ENCODE peak calls at places on chromosome 6, in four cellular contexts. G, M, F and C are unnamed samples.

GRCh38 chr6:126530777-126531176 is 190.9 kb downstream of the CENPW start:
- DNase-seq in G (no peak), M (no peak), F (no peak), C (no peak)

GRCh38 chr6:43774776-43775583 is 5.0 kb downstream of the VEGFA start:
- DNase-seq in G (peak), M (peak), F (peak), C (peak)

GRCh38 chr6:69162811-69163210 is 527.7 kb downstream of the ADGRB3 start:
- DNase-seq in G (no peak), M (no peak), F (no peak), C (no peak)

GRCh38 chr6:84193140-84193708 is 34.2 kb downstream of the CEP162 start:
- DNase-seq in G (no peak), M (no peak), F (no peak), C (no peak)

GRCh38 chr6:110828396-110828795 is 13.1 kb upstream of the CDK19 start:
- DNase-seq in G (no peak), M (no peak), F (no peak), C (no peak)

GRCh38 chr6:163565140-163565539 is 150.6 kb downstream of the QKI start:
- DNase-seq in G (no peak), M (no peak), F (no peak), C (no peak)

GRCh38 chr6:21769405-21769851 is 175.9 kb downstream of the SOX4 start:
- DNase-seq in G (peak), M (no peak), F (peak), C (no peak)

GRCh38 chr6:28134015-28134414 is 7.7 kb upstream of the ZKSCAN8 start:
- DNase-seq in G (no peak), M (no peak), F (no peak), C (peak)

GRCh38 chr6:97053643-97054411 is 129.3 kb downstream of the KLHL32 start:
- DNase-seq in G (no peak), M (no peak), F (no peak), C (no peak)

GRCh38 chr6:121573466-121573865 is 138.0 kb downstream of the GJA1 start:
- DNase-seq in G (no peak), M (no peak), F (no peak), C (no peak)

GRCh38 chr6:38389875-38390274 is 249.9 kb downstream of the BTBD9 start:
- DNase-seq in G (no peak), M (no peak), F (no peak), C (no peak)

GRCh38 chr6:97626586-97627441 is 343.8 kb upstream of the MMS22L start:
- DNase-seq in G (no peak), M (no peak), F (peak), C (no peak)

GRCh38 chr6:63572733-63573139 is 456 bp downstream of the LOC128125822 start:
- DNase-seq in G (no peak), M (no peak), F (no peak), C (no peak)

GRCh38 chr6:79777713-79778579 is 146.8 kb downstream of the SH3BGRL2 start:
- DNase-seq in G (peak), M (peak), F (peak), C (peak)

GRCh38 chr6:44966449-44967091 is 361.6 kb upstream of the RUNX2 start:
- DNase-seq in G (no peak), M (no peak), F (no peak), C (no peak)

GRCh38 chr6:134307074-134307473 is 10.8 kb downstream of the SGK1 start:
- DNase-seq in G (no peak), M (no peak), F (no peak), C (no peak)

GRCh38 chr6:31400467-31401289 is 2.7 kb upstream of the MICA start:
- DNase-seq in G (peak), M (peak), F (peak), C (peak)

GRCh38 chr6:90078513-90079289 is 184.4 kb downstream of the GJA10 start:
- DNase-seq in G (no peak), M (no peak), F (no peak), C (no peak)

GRCh38 chr6:123838612-123839279 is 35.1 kb downstream of the NKAIN2 start:
- DNase-seq in G (no peak), M (no peak), F (no peak), C (no peak)

GRCh38 chr6:158185729-158186456 is 17.7 kb downstream of the GTF2H5 start:
- DNase-seq in G (no peak), M (no peak), F (no peak), C (no peak)

GRCh38 chr6:55069132-55069781 is 105.1 kb upstream of the HCRTR2 start:
- DNase-seq in G (no peak), M (peak), F (no peak), C (peak)

GRCh38 chr6:152218887-152219286 is 411.4 kb downstream of the ESR1 start:
- DNase-seq in G (no peak), M (no peak), F (no peak), C (no peak)

GRCh38 chr6:56746767-56747504 is 104.2 kb upstream of the DST start:
- DNase-seq in G (no peak), M (no peak), F (no peak), C (no peak)

GRCh38 chr6:161618816-161619454 is 345.1 kb upstream of the AGPAT4 start:
- DNase-seq in G (no peak), M (no peak), F (no peak), C (peak)

GRCh38 chr6:160978141-160978926 is 13.2 kb upstream of the MAP3K4 start:
- DNase-seq in G (no peak), M (no peak), F (peak), C (no peak)

GRCh38 chr6:131003419-131004386 is 59.3 kb downstream of the EPB41L2 start:
- DNase-seq in G (no peak), M (no peak), F (no peak), C (no peak)

GRCh38 chr6:151914475-151914874 is 107.0 kb downstream of the ESR1 start:
- DNase-seq in G (no peak), M (no peak), F (no peak), C (no peak)

GRCh38 chr6:138013949-138014348 is 93.3 kb downstream of the PERP start:
- DNase-seq in G (no peak), M (no peak), F (no peak), C (no peak)

GRCh38 chr6:1878330-1878729 is 268.6 kb downstream of the FOXC1 start:
- DNase-seq in G (no peak), M (no peak), F (no peak), C (no peak)

GRCh38 chr6:151723152-151723551 is 84.3 kb upstream of the ESR1 start:
- DNase-seq in G (no peak), M (no peak), F (no peak), C (no peak)

GRCh38 chr6:139114741-139115140 is 20.1 kb upstream of the HECA start:
- DNase-seq in G (no peak), M (no peak), F (no peak), C (no peak)

GRCh38 chr6:159106627-159107241 is 61.9 kb upstream of the TAGAP start:
- DNase-seq in G (no peak), M (peak), F (peak), C (peak)

GRCh38 chr6:36533321-36533720 is 14.0 kb downstream of the STK38 start:
- DNase-seq in G (no peak), M (no peak), F (no peak), C (no peak)

GRCh38 chr6:8194499-8194898 is 92.2 kb upstream of the EEF1E1 start:
- DNase-seq in G (no peak), M (no peak), F (no peak), C (no peak)

GRCh38 chr6:8192597-8192996 is 90.2 kb upstream of the EEF1E1 start:
- DNase-seq in G (no peak), M (no peak), F (no peak), C (no peak)

GRCh38 chr6:8195714-8196104 is 93.4 kb upstream of the EEF1E1 start:
- DNase-seq in G (no peak), M (no peak), F (no peak), C (no peak)

GRCh38 chr6:8193541-8193940 is 91.2 kb upstream of the EEF1E1 start:
- DNase-seq in G (no peak), M (no peak), F (no peak), C (no peak)

DNA sequence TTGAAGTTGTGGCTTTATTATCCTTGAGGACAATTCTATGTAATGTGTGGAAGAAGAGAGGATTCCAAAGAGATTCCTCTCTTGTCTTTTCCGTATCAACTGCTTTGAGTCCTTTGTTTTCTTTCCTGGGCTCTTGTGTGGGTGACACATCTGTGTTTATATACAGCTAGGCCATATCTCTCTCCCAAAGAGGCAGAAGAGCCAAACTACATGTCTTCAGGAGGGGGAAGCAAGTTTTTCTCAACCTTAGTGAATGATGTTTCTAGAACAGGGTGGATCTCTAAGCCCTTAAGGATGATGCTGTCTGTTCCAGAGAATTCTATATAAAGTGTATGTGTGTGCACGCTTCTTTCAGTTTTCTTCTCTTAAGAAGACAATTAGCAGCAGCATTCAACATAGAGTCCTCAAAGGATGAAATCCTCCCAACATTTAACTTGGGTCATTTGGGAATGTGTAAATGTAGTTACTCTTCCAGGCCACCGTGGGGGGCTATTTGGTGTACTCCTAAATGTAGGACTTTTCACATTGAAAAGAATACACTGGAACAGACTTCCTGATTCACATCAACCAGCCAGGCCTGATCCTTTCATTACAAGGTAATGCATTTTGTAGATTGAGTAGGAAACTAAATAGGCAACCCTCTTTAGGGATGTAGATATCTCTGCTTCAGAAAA is 92.8 kb upstream of the EEF1E1 start:
- DNase-seq in G (no peak), M (no peak), F (no peak), C (no peak)
- TF ChIP-seq CTCF in G (no peak), M (no peak), F (no peak), C (no peak)

DNA sequence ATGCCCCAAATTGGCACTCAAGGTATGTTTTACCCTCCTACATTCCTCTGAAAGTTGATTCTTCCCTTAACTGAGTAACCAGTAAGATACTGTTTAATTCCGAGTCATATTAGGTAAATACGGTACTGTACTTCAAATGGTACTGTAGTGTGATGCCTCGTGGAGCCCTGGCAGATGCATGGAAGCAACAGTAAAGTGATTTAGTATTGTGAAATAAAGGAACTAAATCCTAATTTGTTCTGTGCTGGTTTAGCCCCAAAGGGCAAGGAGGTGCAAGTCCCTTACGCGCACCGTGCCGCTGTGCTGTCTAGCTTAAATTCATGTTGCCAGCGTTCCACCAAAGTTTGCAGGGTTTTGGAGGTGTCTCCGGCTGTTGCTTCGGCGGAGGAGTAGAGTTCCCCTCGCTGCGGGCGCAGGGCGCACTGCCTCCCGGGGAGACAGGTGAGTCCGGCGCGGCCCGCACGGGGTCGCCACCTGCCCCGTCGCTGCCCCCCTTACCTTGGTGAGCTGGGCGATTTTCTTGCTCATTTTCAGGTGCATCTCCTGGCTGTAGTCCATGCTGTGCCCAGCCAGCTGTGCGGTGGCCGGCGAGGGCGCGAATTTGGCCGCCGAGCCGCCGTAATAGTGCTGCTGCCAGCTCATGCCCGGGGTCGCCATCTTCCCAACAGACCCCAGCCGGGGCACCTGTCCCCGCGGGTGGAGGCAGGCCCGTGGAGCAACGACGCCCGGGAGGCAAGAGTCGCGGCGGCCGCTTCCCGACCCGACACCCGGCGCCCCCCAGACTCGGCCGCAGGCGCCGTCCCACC is 618 bp downstream of the FAM184A start:
- DNase-seq in G (peak), M (peak), F (peak), C (peak)
- TF ChIP-seq CTCF in G (no peak), M (peak), F (peak), C (peak)

DNA sequence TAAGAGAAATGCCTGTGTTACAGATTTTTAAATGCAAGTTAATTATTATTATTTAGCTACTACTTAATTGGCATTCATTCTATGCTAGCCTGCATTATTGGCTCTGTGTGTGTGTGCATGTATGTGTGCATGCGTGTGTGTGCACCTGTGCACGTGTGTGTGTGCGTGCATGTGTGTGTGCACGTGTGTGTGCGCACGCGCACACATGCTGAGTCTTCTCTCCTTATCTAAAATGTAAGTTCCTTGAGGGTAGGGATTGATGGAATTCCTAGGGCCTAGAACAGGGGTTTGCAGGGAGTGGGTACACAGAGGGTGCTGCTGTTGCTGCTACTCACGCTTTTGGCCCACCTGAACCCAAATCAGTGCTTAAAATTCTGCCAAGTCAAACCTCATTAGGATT is 43.8 kb upstream of the NEDD9 start:
- DNase-seq in G (no peak), M (no peak), F (no peak), C (no peak)
- TF ChIP-seq CTCF in G (no peak), M (no peak), F (no peak), C (no peak)

DNA sequence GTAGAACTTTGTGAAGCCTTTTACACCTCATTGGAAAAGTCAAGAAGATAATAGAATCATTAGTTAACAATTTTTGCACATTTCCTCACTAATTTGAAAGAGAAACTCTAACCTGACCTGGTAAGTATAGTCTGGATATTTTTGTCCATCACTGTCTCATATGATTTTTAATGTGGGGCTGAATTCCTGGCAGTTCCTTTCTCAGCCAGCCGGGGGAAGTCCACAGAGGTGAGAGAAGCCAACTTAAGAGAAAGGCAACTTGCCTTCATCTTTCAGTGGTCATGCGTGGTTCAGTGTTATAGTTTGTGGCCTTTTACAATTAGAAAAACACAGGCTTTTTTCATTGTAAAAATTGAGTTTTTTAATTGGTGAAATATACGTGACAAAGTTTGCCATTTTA is 80.6 kb downstream of the CDYL start:
- DNase-seq in G (no peak), M (no peak), F (no peak), C (no peak)
- TF ChIP-seq CTCF in G (no peak), M (no peak), F (no peak), C (no peak)

GRCh38 chr6:155412335-155412734 is 43.3 kb downstream of the NOX3 start:
- DNase-seq in G (no peak), M (no peak), F (no peak), C (no peak)

GRCh38 chr6:155408231-155408630 is 47.4 kb downstream of the NOX3 start:
- DNase-seq in G (no peak), M (no peak), F (no peak), C (no peak)

GRCh38 chr6:155404937-155405336 is 50.7 kb downstream of the NOX3 start:
- DNase-seq in G (no peak), M (no peak), F (no peak), C (no peak)

GRCh38 chr6:155406801-155407200 is 48.8 kb downstream of the NOX3 start:
- DNase-seq in G (no peak), M (no peak), F (no peak), C (no peak)

GRCh38 chr6:155408981-155409380 is 46.7 kb downstream of the NOX3 start:
- DNase-seq in G (no peak), M (no peak), F (no peak), C (no peak)
- TF ChIP-seq CTCF in G (no peak), M (no peak), F (no peak), C (no peak)

DNA sequence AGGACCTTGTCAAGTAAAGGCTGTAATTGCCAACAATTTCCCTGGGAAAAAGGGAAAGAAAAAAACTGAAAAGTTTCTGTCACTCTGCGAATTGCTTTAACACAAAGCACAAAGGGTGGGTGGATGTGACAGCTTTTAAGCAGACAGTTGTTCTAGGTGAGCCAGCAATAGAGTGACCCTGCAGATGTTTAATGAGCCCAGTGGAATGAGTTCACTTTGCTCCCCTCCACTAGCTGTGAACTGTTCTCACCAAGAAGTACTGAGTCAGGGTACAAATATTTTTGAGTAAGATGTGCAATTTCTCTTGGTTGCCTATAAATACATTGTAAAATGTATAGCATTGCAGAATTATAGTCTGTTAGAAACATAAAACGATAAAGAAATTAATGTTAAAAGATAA is 26.2 kb upstream of the LRRC1 start:
- DNase-seq in G (no peak), M (no peak), F (no peak), C (no peak)
- TF ChIP-seq CTCF in G (no peak), M (no peak), F (no peak), C (no peak)

GRCh38 chr6:136236491-136237293 is 13.4 kb downstream of the MTFR2 start:
- DNase-seq in G (no peak), M (no peak), F (no peak), C (no peak)

GRCh38 chr6:136230219-136230980 is 19.7 kb downstream of the MTFR2 start:
- DNase-seq in G (no peak), M (no peak), F (no peak), C (no peak)

DNA sequence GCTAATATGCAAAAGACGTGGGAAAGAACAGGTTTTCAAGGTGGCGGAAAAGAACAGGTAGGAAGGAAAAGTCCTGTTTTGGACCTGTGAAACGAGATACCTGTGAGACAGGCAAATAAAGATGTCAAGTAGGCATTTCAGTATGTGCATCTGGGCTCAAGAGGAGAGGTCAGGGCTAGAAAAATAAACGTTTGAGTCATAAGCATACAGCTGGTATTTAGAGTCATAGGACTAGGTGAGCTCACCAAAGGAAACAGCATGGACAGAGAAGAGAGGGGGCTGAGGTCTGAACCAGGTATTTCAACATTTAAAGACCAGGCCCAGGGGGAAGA is 14.9 kb downstream of the MTFR2 start:
- DNase-seq in G (no peak), M (no peak), F (no peak), C (no peak)
- TF ChIP-seq CTCF in G (no peak), M (no peak), F (no peak), C (no peak)

GRCh38 chr6:34560366-34561226 is 4.5 kb upstream of the SPDEF start:
- DNase-seq in G (no peak), M (peak), F (no peak), C (peak)
- TF ChIP-seq CTCF in G (no peak), M (no peak), F (no peak), C (no peak)